ENCODE peak calls at places on chromosomes 7 and 10, in nine cellular contexts. One of them, this sample, is unnamed.

GRCh38 chr7:77699056-77699455 is 2.8 kb downstream of the RSBN1L start:
- DNase-seq in IMR-90: no peak
- DNase-seq in retinal pigment epithelial cell: no peak
- DNase-seq in aorta: no peak
- DNase-seq in A549: no peak
- DNase-seq in SJCRH30: peak; percentile 21
- DNase-seq in ovary: no peak
- DNase-seq in MG63: no peak
- DNase-seq in right lobe of liver: no peak
- DNase-seq in this sample: no peak

GRCh38 chr10:71255817-71256660 is 43.7 kb downstream of the UNC5B start:
- DNase-seq in SJCRH30: peak; percentile 73
- DNase-seq in IMR-90: peak; percentile 91
- DNase-seq in A549: no peak
- DNase-seq in MG63: peak; percentile 96
- DNase-seq in aorta: peak; percentile 85
- DNase-seq in right lobe of liver: no peak
- DNase-seq in ovary: no peak
- DNase-seq in retinal pigment epithelial cell: no peak
- DNase-seq in this sample: peak; percentile 67

GRCh38 chr10:45278860-45279498 is 36.4 kb downstream of the OR13A1 start:
- DNase-seq in retinal pigment epithelial cell: no peak
- DNase-seq in ovary: no peak
- DNase-seq in right lobe of liver: no peak
- DNase-seq in MG63: no peak
- DNase-seq in A549: no peak
- DNase-seq in IMR-90: no peak
- DNase-seq in aorta: no peak
- DNase-seq in SJCRH30: no peak
- DNase-seq in this sample: no peak

GRCh38 chr7:15041226-15041625 is 138.7 kb upstream of the DGKB start:
- DNase-seq in IMR-90: peak; percentile 21
- DNase-seq in right lobe of liver: no peak
- DNase-seq in SJCRH30: no peak
- DNase-seq in aorta: no peak
- DNase-seq in MG63: no peak
- DNase-seq in retinal pigment epithelial cell: no peak
- DNase-seq in ovary: no peak
- DNase-seq in A549: no peak
- DNase-seq in this sample: no peak

GRCh38 chr10:58651040-58651439 is 138.4 kb downstream of the BICC1 start:
- DNase-seq in A549: no peak
- DNase-seq in MG63: no peak
- DNase-seq in IMR-90: peak; percentile 34
- DNase-seq in SJCRH30: peak; percentile 92
- DNase-seq in ovary: peak; percentile 22
- DNase-seq in aorta: no peak
- DNase-seq in retinal pigment epithelial cell: no peak
- DNase-seq in right lobe of liver: no peak
- DNase-seq in this sample: no peak

GRCh38 chr10:17409170-17409733 is 45.1 kb downstream of the ST8SIA6 start:
- DNase-seq in A549: no peak
- DNase-seq in MG63: no peak
- DNase-seq in ovary: no peak
- DNase-seq in SJCRH30: peak; percentile 16
- DNase-seq in aorta: no peak
- DNase-seq in right lobe of liver: no peak
- DNase-seq in retinal pigment epithelial cell: no peak
- DNase-seq in IMR-90: peak; percentile 5
- DNase-seq in this sample: no peak

GRCh38 chr10:131706476-131706875 is 194.3 kb upstream of the PPP2R2D start:
- DNase-seq in MG63: no peak
- DNase-seq in retinal pigment epithelial cell: no peak
- DNase-seq in IMR-90: no peak
- DNase-seq in ovary: no peak
- DNase-seq in SJCRH30: no peak
- DNase-seq in A549: no peak
- DNase-seq in right lobe of liver: no peak
- DNase-seq in aorta: no peak
- DNase-seq in this sample: no peak

GRCh38 chr10:109838592-109839244 is 84.6 kb downstream of the XPNPEP1 start:
- DNase-seq in retinal pigment epithelial cell: no peak
- DNase-seq in A549: no peak
- DNase-seq in MG63: no peak
- DNase-seq in SJCRH30: peak; percentile 29
- DNase-seq in aorta: no peak
- DNase-seq in IMR-90: no peak
- DNase-seq in ovary: no peak
- DNase-seq in right lobe of liver: no peak
- DNase-seq in this sample: no peak

GRCh38 chr10:101767966-101768790 is 7.7 kb downstream of the FGF8 start:
- DNase-seq in SJCRH30: peak; percentile 27
- DNase-seq in retinal pigment epithelial cell: no peak
- DNase-seq in IMR-90: no peak
- DNase-seq in MG63: no peak
- DNase-seq in A549: no peak
- DNase-seq in right lobe of liver: no peak
- DNase-seq in aorta: no peak
- DNase-seq in ovary: no peak
- DNase-seq in this sample: no peak

GRCh38 chr7:16318989-16319915 is 102.1 kb downstream of the CRPPA start:
- DNase-seq in SJCRH30: peak; percentile 37
- DNase-seq in retinal pigment epithelial cell: peak; percentile 55
- DNase-seq in MG63: peak; percentile 20
- DNase-seq in ovary: no peak
- DNase-seq in A549: peak; percentile 6
- DNase-seq in aorta: no peak
- DNase-seq in IMR-90: peak; percentile 40
- DNase-seq in right lobe of liver: no peak
- DNase-seq in this sample: peak; percentile 15

GRCh38 chr10:16779375-16779774 is 37.8 kb downstream of the RSU1 start:
- DNase-seq in MG63: no peak
- DNase-seq in ovary: no peak
- DNase-seq in A549: no peak
- DNase-seq in right lobe of liver: no peak
- DNase-seq in retinal pigment epithelial cell: no peak
- DNase-seq in aorta: no peak
- DNase-seq in SJCRH30: no peak
- DNase-seq in IMR-90: no peak
- DNase-seq in this sample: no peak

GRCh38 chr10:45380903-45381610 is 7.0 kb downstream of the ALOX5 start:
- DNase-seq in MG63: no peak
- DNase-seq in ovary: no peak
- DNase-seq in SJCRH30: no peak
- DNase-seq in retinal pigment epithelial cell: no peak
- DNase-seq in aorta: no peak
- DNase-seq in A549: no peak
- DNase-seq in right lobe of liver: no peak
- DNase-seq in IMR-90: no peak
- DNase-seq in this sample: no peak

GRCh38 chr7:67341153-67341768 is 344.6 kb downstream of the TYW1 start:
- DNase-seq in ovary: no peak
- DNase-seq in SJCRH30: no peak
- DNase-seq in A549: no peak
- DNase-seq in MG63: no peak
- DNase-seq in retinal pigment epithelial cell: no peak
- DNase-seq in IMR-90: no peak
- DNase-seq in aorta: no peak
- DNase-seq in right lobe of liver: peak; percentile 18
- DNase-seq in this sample: no peak

GRCh38 chr7:32347244-32347828 is 142.8 kb downstream of the LSM5 start:
- DNase-seq in MG63: no peak
- DNase-seq in A549: peak; percentile 15
- DNase-seq in aorta: no peak
- DNase-seq in IMR-90: no peak
- DNase-seq in retinal pigment epithelial cell: no peak
- DNase-seq in SJCRH30: peak; percentile 44
- DNase-seq in right lobe of liver: no peak
- DNase-seq in ovary: no peak
- DNase-seq in this sample: no peak

GRCh38 chr10:130857631-130858295 is 453.8 kb downstream of the TCERG1L start:
- DNase-seq in A549: no peak
- DNase-seq in IMR-90: no peak
- DNase-seq in right lobe of liver: peak; percentile 15
- DNase-seq in retinal pigment epithelial cell: no peak
- DNase-seq in aorta: no peak
- DNase-seq in SJCRH30: no peak
- DNase-seq in ovary: no peak
- DNase-seq in MG63: no peak
- DNase-seq in this sample: no peak

GRCh38 chr7:148959726-148960125 is 68.6 kb downstream of the PDIA4 start:
- DNase-seq in right lobe of liver: no peak
- DNase-seq in aorta: no peak
- DNase-seq in A549: no peak
- DNase-seq in SJCRH30: no peak
- DNase-seq in ovary: no peak
- DNase-seq in IMR-90: no peak
- DNase-seq in retinal pigment epithelial cell: no peak
- DNase-seq in MG63: no peak
- DNase-seq in this sample: no peak

GRCh38 chr10:548212-548897 is 141.1 kb downstream of the DIP2C start:
- DNase-seq in SJCRH30: no peak
- DNase-seq in ovary: no peak
- DNase-seq in IMR-90: no peak
- DNase-seq in MG63: no peak
- DNase-seq in right lobe of liver: no peak
- DNase-seq in A549: no peak
- DNase-seq in aorta: peak; percentile 61
- DNase-seq in retinal pigment epithelial cell: no peak
- DNase-seq in this sample: no peak

GRCh38 chr7:4871056-4871680 is 9.3 kb upstream of the PAPOLB start:
- DNase-seq in MG63: no peak
- DNase-seq in retinal pigment epithelial cell: no peak
- DNase-seq in A549: no peak
- DNase-seq in aorta: peak; percentile 67
- DNase-seq in SJCRH30: no peak
- DNase-seq in ovary: no peak
- DNase-seq in IMR-90: no peak
- DNase-seq in right lobe of liver: no peak
- DNase-seq in this sample: no peak

GRCh38 chr7:51162724-51163329 is 153.8 kb downstream of the COBL start:
- DNase-seq in retinal pigment epithelial cell: peak; percentile 69
- DNase-seq in A549: peak; percentile 41
- DNase-seq in IMR-90: peak; percentile 75
- DNase-seq in SJCRH30: peak; percentile 88
- DNase-seq in aorta: no peak
- DNase-seq in ovary: peak; percentile 62
- DNase-seq in right lobe of liver: peak; percentile 78
- DNase-seq in MG63: peak; percentile 63
- DNase-seq in this sample: peak; percentile 77

GRCh38 chr10:33032354-33033254 is 74.6 kb upstream of the ITGB1 start:
- DNase-seq in aorta: no peak
- DNase-seq in A549: peak; percentile 44
- DNase-seq in IMR-90: peak; percentile 79
- DNase-seq in SJCRH30: no peak
- DNase-seq in MG63: peak; percentile 57
- DNase-seq in ovary: no peak
- DNase-seq in right lobe of liver: no peak
- DNase-seq in retinal pigment epithelial cell: peak; percentile 51
- DNase-seq in this sample: peak; percentile 44

GRCh38 chr7:27782849-27783248 is 42.9 kb downstream of the TAX1BP1 start:
- DNase-seq in MG63: no peak
- DNase-seq in right lobe of liver: no peak
- DNase-seq in A549: no peak
- DNase-seq in ovary: no peak
- DNase-seq in IMR-90: peak; percentile 39
- DNase-seq in aorta: no peak
- DNase-seq in SJCRH30: no peak
- DNase-seq in retinal pigment epithelial cell: no peak
- DNase-seq in this sample: no peak
- H3K4me3 ChIP-seq in MG63: no peak overlapping the region
- H3K4me3 ChIP-seq in right lobe of liver: no peak overlapping the region
- H3K4me3 ChIP-seq in A549: no peak overlapping the region
- H3K4me3 ChIP-seq in ovary: no peak overlapping the region
- H3K4me3 ChIP-seq in IMR-90: no peak overlapping the region
- H3K4me3 ChIP-seq in aorta: no peak overlapping the region
- H3K4me3 ChIP-seq in SJCRH30: no peak overlapping the region
- H3K4me3 ChIP-seq in retinal pigment epithelial cell: no peak overlapping the region
- H3K4me3 ChIP-seq in this sample: no peak overlapping the region

DNA sequence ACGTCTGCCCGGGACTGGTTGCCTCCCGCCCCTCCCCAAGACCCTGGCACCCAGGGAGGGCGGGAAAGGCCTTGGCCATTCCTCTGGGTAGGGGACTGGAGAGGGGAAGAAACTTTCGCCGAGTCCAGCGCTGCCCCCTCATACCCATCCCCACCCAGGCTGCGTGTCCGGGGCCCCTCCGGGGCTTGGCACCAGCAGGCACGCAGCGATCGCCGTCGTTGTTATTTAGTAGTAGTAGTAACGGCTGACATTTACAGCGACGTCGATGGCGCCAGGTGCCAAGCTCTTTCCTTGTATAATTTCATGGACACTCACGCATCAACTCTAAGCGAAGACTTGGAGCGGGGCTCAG is 3.3 kb upstream of the PDGFA start:
- DNase-seq in retinal pigment epithelial cell: no peak
- DNase-seq in A549: no peak
- DNase-seq in MG63: no peak
- DNase-seq in SJCRH30: no peak
- DNase-seq in aorta: no peak
- DNase-seq in right lobe of liver: no peak
- DNase-seq in IMR-90: no peak
- DNase-seq in ovary: no peak
- DNase-seq in this sample: no peak
- H3K4me3 ChIP-seq in retinal pigment epithelial cell: no peak overlapping the region
- H3K4me3 ChIP-seq in A549: no peak overlapping the region
- H3K4me3 ChIP-seq in MG63: no peak overlapping the region
- H3K4me3 ChIP-seq in SJCRH30: no peak overlapping the region
- H3K4me3 ChIP-seq in aorta: no peak overlapping the region
- H3K4me3 ChIP-seq in right lobe of liver: no peak overlapping the region
- H3K4me3 ChIP-seq in IMR-90: no peak overlapping the region
- H3K4me3 ChIP-seq in ovary: no peak overlapping the region
- H3K4me3 ChIP-seq in this sample: no peak overlapping the region

GRCh38 chr7:87474046-87474445 is 1.4 kb downstream of the ABCB4 start:
- DNase-seq in aorta: no peak
- DNase-seq in ovary: no peak
- DNase-seq in SJCRH30: no peak
- DNase-seq in right lobe of liver: no peak
- DNase-seq in IMR-90: no peak
- DNase-seq in retinal pigment epithelial cell: no peak
- DNase-seq in MG63: no peak
- DNase-seq in A549: no peak
- DNase-seq in this sample: no peak
- H3K4me3 ChIP-seq in aorta: no peak overlapping the region
- H3K4me3 ChIP-seq in ovary: no peak overlapping the region
- H3K4me3 ChIP-seq in SJCRH30: no peak overlapping the region
- H3K4me3 ChIP-seq in right lobe of liver: peak overlapping the region; percentile 71
- H3K4me3 ChIP-seq in IMR-90: no peak overlapping the region
- H3K4me3 ChIP-seq in retinal pigment epithelial cell: no peak overlapping the region
- H3K4me3 ChIP-seq in MG63: no peak overlapping the region
- H3K4me3 ChIP-seq in A549: no peak overlapping the region
- H3K4me3 ChIP-seq in this sample: no peak overlapping the region

DNA sequence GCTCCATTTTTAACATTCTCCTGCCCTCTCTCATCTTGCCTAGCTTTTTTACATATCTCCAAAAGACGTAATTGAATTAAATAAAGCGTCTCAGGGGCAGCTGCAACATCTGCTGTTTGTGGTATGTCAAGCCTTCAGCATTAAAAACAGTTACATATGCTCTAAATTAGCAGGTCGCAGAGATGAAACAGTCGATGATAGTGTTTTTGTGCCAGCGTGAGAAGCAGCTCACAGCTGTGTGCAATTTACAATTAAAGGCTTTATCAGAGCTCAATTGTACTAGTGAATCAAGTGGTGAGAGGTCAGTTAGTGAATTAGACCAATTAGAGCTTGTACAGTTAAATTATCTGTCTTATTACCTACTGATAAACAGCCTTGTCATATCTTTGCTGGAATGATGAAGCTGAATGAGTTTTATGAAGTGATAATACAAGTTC is 522.3 kb downstream of the ETV1 start:
- DNase-seq in retinal pigment epithelial cell: no peak
- DNase-seq in A549: no peak
- DNase-seq in MG63: no peak
- DNase-seq in aorta: no peak
- DNase-seq in ovary: no peak
- DNase-seq in SJCRH30: peak; percentile 21
- DNase-seq in IMR-90: no peak
- DNase-seq in right lobe of liver: no peak
- DNase-seq in this sample: no peak
- H3K4me3 ChIP-seq in retinal pigment epithelial cell: no peak overlapping the region
- H3K4me3 ChIP-seq in A549: no peak overlapping the region
- H3K4me3 ChIP-seq in MG63: no peak overlapping the region
- H3K4me3 ChIP-seq in aorta: no peak overlapping the region
- H3K4me3 ChIP-seq in ovary: no peak overlapping the region
- H3K4me3 ChIP-seq in SJCRH30: no peak overlapping the region
- H3K4me3 ChIP-seq in IMR-90: no peak overlapping the region
- H3K4me3 ChIP-seq in right lobe of liver: no peak overlapping the region
- H3K4me3 ChIP-seq in this sample: no peak overlapping the region